ENCODE peak calls at places on chromosome 18, in five cellular contexts. One of them, this sample, is unnamed.
A peak's percentile ranks its signal among the peaks of the same experiment; 100 is the strongest.

GRCh38 chr18:10164241-10165160 is 250.7 kb downstream of the VAPA start:
- DNase-seq in ovary: no peak
- DNase-seq in body of pancreas: peak; percentile 77
- DNase-seq in HepG2: no peak
- DNase-seq in gastrocnemius medialis: no peak
- DNase-seq in this sample: no peak

GRCh38 chr18:12278153-12278764 is 24.1 kb downstream of the CIDEA start:
- DNase-seq in ovary: no peak
- DNase-seq in body of pancreas: no peak
- DNase-seq in HepG2: no peak
- DNase-seq in gastrocnemius medialis: no peak
- DNase-seq in this sample: no peak

GRCh38 chr18:74861154-74861553 is 263.5 kb downstream of the ZNF407 start:
- DNase-seq in ovary: no peak
- DNase-seq in body of pancreas: no peak
- DNase-seq in HepG2: peak; percentile 13
- DNase-seq in gastrocnemius medialis: no peak
- DNase-seq in this sample: no peak

GRCh38 chr18:24063121-24063731 is 48.7 kb downstream of the TTC39C start:
- DNase-seq in ovary: no peak
- DNase-seq in body of pancreas: no peak
- DNase-seq in HepG2: peak; percentile 21
- DNase-seq in gastrocnemius medialis: no peak
- DNase-seq in this sample: no peak

GRCh38 chr18:79393181-79393598 is 2.5 kb upstream of the NFATC1 start:
- DNase-seq in ovary: peak; percentile 57
- DNase-seq in body of pancreas: no peak
- DNase-seq in HepG2: no peak
- DNase-seq in gastrocnemius medialis: no peak
- DNase-seq in this sample: peak; percentile 61

GRCh38 chr18:46542545-46542944 is 114.5 kb downstream of the LOXHD1 start:
- DNase-seq in ovary: no peak
- DNase-seq in body of pancreas: no peak
- DNase-seq in HepG2: no peak
- DNase-seq in gastrocnemius medialis: no peak
- DNase-seq in this sample: no peak

GRCh38 chr18:79374408-79375171 is 21.1 kb upstream of the NFATC1 start:
- DNase-seq in ovary: no peak
- DNase-seq in body of pancreas: no peak
- DNase-seq in HepG2: no peak
- DNase-seq in gastrocnemius medialis: no peak
- DNase-seq in this sample: no peak

GRCh38 chr18:45320724-45321123 is 294.6 kb upstream of the SLC14A2 start:
- DNase-seq in ovary: no peak
- DNase-seq in body of pancreas: no peak
- DNase-seq in HepG2: no peak
- DNase-seq in gastrocnemius medialis: no peak
- DNase-seq in this sample: no peak

GRCh38 chr18:51342815-51343214 is 145.3 kb upstream of the MEX3C start:
- DNase-seq in ovary: no peak
- DNase-seq in body of pancreas: no peak
- DNase-seq in HepG2: peak; percentile 7
- DNase-seq in gastrocnemius medialis: no peak
- DNase-seq in this sample: no peak

GRCh38 chr18:25650201-25650941 is 298.4 kb upstream of the ZNF521 start:
- DNase-seq in ovary: no peak
- DNase-seq in body of pancreas: no peak
- DNase-seq in HepG2: peak; percentile 67
- DNase-seq in gastrocnemius medialis: no peak
- DNase-seq in this sample: no peak

GRCh38 chr18:12271376-12272235 is 17.4 kb downstream of the CIDEA start:
- DNase-seq in ovary: peak; percentile 80
- DNase-seq in body of pancreas: peak; percentile 84
- DNase-seq in HepG2: peak; percentile 68
- DNase-seq in gastrocnemius medialis: no peak
- DNase-seq in this sample: peak; percentile 25

GRCh38 chr18:22683196-22683676 is 249.9 kb upstream of the RBBP8 start:
- DNase-seq in ovary: peak; percentile 79
- DNase-seq in body of pancreas: peak; percentile 82
- DNase-seq in HepG2: peak; percentile 58
- DNase-seq in gastrocnemius medialis: no peak
- DNase-seq in this sample: no peak

GRCh38 chr18:4758980-4759379 is 303.9 kb upstream of the DLGAP1 start:
- DNase-seq in ovary: no peak
- DNase-seq in body of pancreas: no peak
- DNase-seq in HepG2: no peak
- DNase-seq in gastrocnemius medialis: no peak
- DNase-seq in this sample: no peak

GRCh38 chr18:5879479-5879882 is 15.8 kb downstream of the TMEM200C start:
- DNase-seq in ovary: no peak
- DNase-seq in body of pancreas: no peak
- DNase-seq in HepG2: peak; percentile 24
- DNase-seq in gastrocnemius medialis: no peak
- DNase-seq in this sample: no peak

GRCh38 chr18:59096098-59096779 is 43.4 kb upstream of the SEC11C start:
- DNase-seq in ovary: no peak
- DNase-seq in body of pancreas: no peak
- DNase-seq in HepG2: peak; percentile 5
- DNase-seq in gastrocnemius medialis: no peak
- DNase-seq in this sample: no peak

GRCh38 chr18:23828426-23828825 is 139.2 kb downstream of the LAMA3 start:
- DNase-seq in ovary: no peak
- DNase-seq in body of pancreas: no peak
- DNase-seq in HepG2: peak; percentile 23
- DNase-seq in gastrocnemius medialis: no peak
- DNase-seq in this sample: peak; percentile 55

GRCh38 chr18:51716277-51716676 is 518.8 kb upstream of the MEX3C start:
- DNase-seq in ovary: no peak
- DNase-seq in body of pancreas: no peak
- DNase-seq in HepG2: no peak
- DNase-seq in gastrocnemius medialis: no peak
- DNase-seq in this sample: no peak

GRCh38 chr18:6060149-6060548 is 164.8 kb upstream of the TMEM200C start:
- DNase-seq in ovary: no peak
- DNase-seq in body of pancreas: no peak
- DNase-seq in HepG2: no peak
- DNase-seq in gastrocnemius medialis: no peak
- DNase-seq in this sample: no peak

GRCh38 chr18:34399892-34400291 is 175.2 kb upstream of the NOL4 start:
- DNase-seq in ovary: no peak
- DNase-seq in body of pancreas: no peak
- DNase-seq in HepG2: no peak
- DNase-seq in gastrocnemius medialis: no peak
- DNase-seq in this sample: no peak

GRCh38 chr18:59273936-59274928 is 978 bp upstream of the RAX start:
- DNase-seq in ovary: no peak
- DNase-seq in body of pancreas: no peak
- DNase-seq in HepG2: no peak
- DNase-seq in gastrocnemius medialis: no peak
- DNase-seq in this sample: no peak

GRCh38 chr18:6210349-6211173 is 204.2 kb downstream of the L3MBTL4 start:
- DNase-seq in ovary: no peak
- DNase-seq in body of pancreas: no peak
- DNase-seq in HepG2: peak; percentile 92
- DNase-seq in gastrocnemius medialis: no peak
- DNase-seq in this sample: no peak

GRCh38 chr18:31840499-31840898 is 79.8 kb upstream of the SLC25A52 start:
- DNase-seq in ovary: no peak
- DNase-seq in body of pancreas: no peak
- DNase-seq in HepG2: no peak
- DNase-seq in gastrocnemius medialis: no peak
- DNase-seq in this sample: no peak

GRCh38 chr18:8413751-8414150 is 195.5 kb upstream of the RAB12 start:
- DNase-seq in ovary: no peak
- DNase-seq in body of pancreas: no peak
- DNase-seq in HepG2: no peak
- DNase-seq in gastrocnemius medialis: no peak
- DNase-seq in this sample: no peak

GRCh38 chr18:57881818-57882413 is 78.8 kb upstream of the ATP8B1 start:
- DNase-seq in ovary: peak; percentile 46
- DNase-seq in body of pancreas: peak; percentile 77
- DNase-seq in HepG2: peak; percentile 75
- DNase-seq in gastrocnemius medialis: peak; percentile 16
- DNase-seq in this sample: peak; percentile 53

GRCh38 chr18:12015697-12016062 is 34.4 kb downstream of the IMPA2 start:
- DNase-seq in ovary: no peak
- DNase-seq in body of pancreas: peak; percentile 91
- DNase-seq in HepG2: no peak
- DNase-seq in gastrocnemius medialis: no peak
- DNase-seq in this sample: peak; percentile 82

GRCh38 chr18:58535340-58536186 is 93.3 kb downstream of the ALPK2 start:
- DNase-seq in ovary: no peak
- DNase-seq in body of pancreas: no peak
- DNase-seq in HepG2: no peak
- DNase-seq in gastrocnemius medialis: no peak
- DNase-seq in this sample: no peak

GRCh38 chr18:21853972-21854563 is 113.5 kb downstream of the MIB1 start:
- DNase-seq in ovary: no peak
- DNase-seq in body of pancreas: no peak
- DNase-seq in HepG2: peak; percentile 8
- DNase-seq in gastrocnemius medialis: no peak
- DNase-seq in this sample: no peak

GRCh38 chr18:68417166-68417776 is 297.6 kb downstream of the TMX3 start:
- DNase-seq in ovary: no peak
- DNase-seq in body of pancreas: no peak
- DNase-seq in HepG2: no peak
- DNase-seq in gastrocnemius medialis: no peak
- DNase-seq in this sample: no peak
- H3K27ac ChIP-seq in ovary: no peak overlapping the region
- H3K27ac ChIP-seq in body of pancreas: no peak overlapping the region
- H3K27ac ChIP-seq in HepG2: no peak overlapping the region
- H3K27ac ChIP-seq in gastrocnemius medialis: no peak overlapping the region
- H3K27ac ChIP-seq in this sample: no peak overlapping the region

GRCh38 chr18:393558-393957 is 106.9 kb downstream of the COLEC12 start:
- DNase-seq in ovary: no peak
- DNase-seq in body of pancreas: no peak
- DNase-seq in HepG2: no peak
- DNase-seq in gastrocnemius medialis: no peak
- DNase-seq in this sample: no peak

GRCh38 chr18:395481-396250 is 104.8 kb downstream of the COLEC12 start:
- DNase-seq in ovary: no peak
- DNase-seq in body of pancreas: peak; percentile 48
- DNase-seq in HepG2: no peak
- DNase-seq in gastrocnemius medialis: no peak
- DNase-seq in this sample: no peak

GRCh38 chr18:392926-393325 is 107.6 kb downstream of the COLEC12 start:
- DNase-seq in ovary: no peak
- DNase-seq in body of pancreas: no peak
- DNase-seq in HepG2: no peak
- DNase-seq in gastrocnemius medialis: no peak
- DNase-seq in this sample: no peak

GRCh38 chr18:394997-395383 is 105.5 kb downstream of the COLEC12 start:
- DNase-seq in ovary: no peak
- DNase-seq in body of pancreas: peak; percentile 42
- DNase-seq in HepG2: no peak
- DNase-seq in gastrocnemius medialis: no peak
- DNase-seq in this sample: no peak

GRCh38 chr18:394276-394996 is 106.1 kb downstream of the COLEC12 start:
- DNase-seq in ovary: no peak
- DNase-seq in body of pancreas: peak; percentile 36
- DNase-seq in HepG2: no peak
- DNase-seq in gastrocnemius medialis: no peak
- DNase-seq in this sample: no peak
- TF ChIP-seq POLR2A in ovary: no peak
- TF ChIP-seq POLR2A in body of pancreas: no peak
- TF ChIP-seq POLR2A in HepG2: no peak
- TF ChIP-seq POLR2A in gastrocnemius medialis: no peak
- TF ChIP-seq POLR2A in this sample: no peak

DNA sequence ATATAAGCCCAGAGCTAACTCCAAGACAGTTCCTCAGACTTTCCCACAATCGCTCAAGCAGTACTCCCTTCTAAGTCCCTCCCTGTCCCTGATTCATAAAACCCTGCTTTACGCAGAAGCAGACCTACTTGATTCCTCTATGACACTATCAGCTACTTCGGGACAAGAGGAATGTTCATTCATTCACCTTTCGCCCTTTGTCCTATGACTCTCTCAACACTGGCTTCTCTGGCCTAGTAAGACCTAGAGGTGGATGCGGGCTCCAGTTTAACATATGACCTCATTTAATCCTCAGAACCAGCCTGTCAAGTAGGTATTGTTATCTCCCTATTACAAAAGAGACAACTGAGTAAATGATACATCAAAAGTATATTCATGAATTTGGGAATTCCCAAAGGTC is 10.2 kb downstream of the LPIN2 start:
- DNase-seq in ovary: no peak
- DNase-seq in body of pancreas: no peak
- DNase-seq in HepG2: peak; percentile 37
- DNase-seq in gastrocnemius medialis: no peak
- DNase-seq in this sample: no peak
- H3K9me3 ChIP-seq in ovary: no peaks in the 10 kb centered on the region
- H3K9me3 ChIP-seq in body of pancreas: no peaks in the 10 kb centered on the region
- H3K9me3 ChIP-seq in HepG2: no peaks in the 10 kb centered on the region
- H3K9me3 ChIP-seq in gastrocnemius medialis: no peaks in the 10 kb centered on the region
- H3K9me3 ChIP-seq in this sample: no peaks in the 10 kb centered on the region

GRCh38 chr18:55499526-55499925 is 88.5 kb downstream of the TCF4 start:
- DNase-seq in ovary: no peak
- DNase-seq in body of pancreas: no peak
- DNase-seq in HepG2: no peak
- DNase-seq in gastrocnemius medialis: no peak
- DNase-seq in this sample: no peak

GRCh38 chr18:55497825-55498403 is 90.1 kb downstream of the TCF4 start:
- DNase-seq in ovary: no peak
- DNase-seq in body of pancreas: no peak
- DNase-seq in HepG2: no peak
- DNase-seq in gastrocnemius medialis: no peak
- DNase-seq in this sample: no peak

GRCh38 chr18:55502346-55502710 is 85.7 kb downstream of the TCF4 start:
- DNase-seq in ovary: no peak
- DNase-seq in body of pancreas: no peak
- DNase-seq in HepG2: no peak
- DNase-seq in gastrocnemius medialis: no peak
- DNase-seq in this sample: no peak

GRCh38 chr18:55501594-55502345 is 86.2 kb downstream of the TCF4 start:
- DNase-seq in ovary: no peak
- DNase-seq in body of pancreas: no peak
- DNase-seq in HepG2: no peak
- DNase-seq in gastrocnemius medialis: no peak
- DNase-seq in this sample: no peak

DNA sequence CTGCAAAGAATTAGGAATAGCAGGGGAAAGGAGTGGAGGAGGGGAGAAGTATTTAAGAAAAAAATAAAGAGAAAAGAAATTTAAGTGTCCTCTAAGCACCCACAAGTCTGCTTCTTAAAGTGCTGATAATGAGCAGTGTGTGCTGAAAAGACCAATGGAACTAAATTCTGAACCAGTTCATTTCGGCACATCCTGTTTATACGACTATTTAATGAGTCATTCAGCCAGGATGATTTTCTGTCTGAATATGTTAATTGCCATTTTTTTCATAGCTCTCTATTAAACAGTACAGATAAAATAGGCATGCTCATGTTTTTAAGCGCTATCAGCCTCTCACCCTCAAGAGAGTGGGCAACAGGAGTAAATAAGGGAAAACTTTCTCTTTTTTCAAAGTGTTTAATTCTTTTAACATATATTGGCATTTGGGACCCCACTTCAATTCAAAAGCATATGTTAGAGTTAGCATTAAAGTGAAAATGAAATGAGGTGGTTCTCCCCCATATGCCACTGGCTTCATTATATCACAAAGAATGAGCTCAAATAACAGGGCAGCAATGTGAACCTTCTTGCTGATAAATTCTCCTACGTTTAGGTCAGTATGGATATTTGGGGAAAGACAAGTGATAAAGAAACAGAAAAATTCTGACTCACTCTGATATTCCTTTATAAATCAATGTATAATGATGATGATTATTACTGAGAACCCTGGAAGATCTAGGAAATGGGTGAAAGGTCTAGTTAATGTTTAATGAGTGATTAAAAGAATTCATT is 87.5 kb downstream of the TCF4 start:
- DNase-seq in ovary: no peak
- DNase-seq in body of pancreas: no peak
- DNase-seq in HepG2: no peak
- DNase-seq in gastrocnemius medialis: no peak
- DNase-seq in this sample: no peak
- H3K27ac ChIP-seq in ovary: no peak overlapping the region
- H3K27ac ChIP-seq in body of pancreas: peak overlapping the region; percentile 5
- H3K27ac ChIP-seq in HepG2: no peak overlapping the region
- H3K27ac ChIP-seq in gastrocnemius medialis: peak overlapping the region; percentile 50
- H3K27ac ChIP-seq in this sample: peak overlapping the region; percentile 52